ENCODE peak calls at places on chromosome 6, in ten cellular contexts. K, S, A, B, M, Y, Z, X, T and G are unnamed samples.

GRCh38 chr6:24273471-24273870 is 84.4 kb downstream of the DCDC2 start:
- DNase-seq in K (no peak), S (no peak), A (no peak), B (no peak), M (no peak), Y (no peak), Z (no peak), X (no peak), T (no peak), G (no peak)

GRCh38 chr6:22737331-22737730 is 168.0 kb downstream of the HDGFL1 start:
- DNase-seq in K (peak), S (peak), A (no peak), B (no peak), M (peak), Y (peak), Z (peak), X (no peak), T (no peak), G (no peak)

GRCh38 chr6:125041740-125042459 is 79.7 kb downstream of the RNF217 start:
- DNase-seq in K (no peak), S (no peak), A (no peak), B (no peak), M (no peak), Y (no peak), Z (no peak), X (no peak), T (no peak), G (no peak)

GRCh38 chr6:67458265-67458664 is 1176.8 kb upstream of the ADGRB3 start:
- DNase-seq in K (no peak), S (no peak), A (no peak), B (no peak), M (no peak), Y (no peak), Z (no peak), X (no peak), T (no peak), G (no peak)

GRCh38 chr6:139296927-139297326 is 5.1 kb upstream of the TXLNB start:
- DNase-seq in K (no peak), S (no peak), A (no peak), B (no peak), M (no peak), Y (no peak), Z (no peak), X (no peak), T (no peak), G (no peak)

GRCh38 chr6:161261325-161261724 is 12.5 kb downstream of the AGPAT4 start:
- DNase-seq in K (no peak), S (no peak), A (no peak), B (no peak), M (no peak), Y (no peak), Z (no peak), X (no peak), T (no peak), G (no peak)

GRCh38 chr6:30683137-30683979 is 3.1 kb downstream of the PPP1R18 start:
- DNase-seq in K (peak), S (peak), A (no peak), B (no peak), M (no peak), Y (no peak), Z (no peak), X (no peak), T (no peak), G (no peak)

GRCh38 chr6:125846292-125847024 is 55.7 kb downstream of the NCOA7 start:
- DNase-seq in K (no peak), S (no peak), A (no peak), B (no peak), M (no peak), Y (no peak), Z (no peak), X (peak), T (no peak), G (no peak)

GRCh38 chr6:5083813-5084191 is 1.3 kb upstream of the PPP1R3G start:
- DNase-seq in K (no peak), S (no peak), A (no peak), B (no peak), M (no peak), Y (no peak), Z (no peak), X (no peak), T (no peak), G (no peak)

GRCh38 chr6:82553863-82554531 is 190.4 kb downstream of the TPBG start:
- DNase-seq in K (no peak), S (no peak), A (no peak), B (no peak), M (no peak), Y (no peak), Z (no peak), X (no peak), T (no peak), G (no peak)

GRCh38 chr6:44009425-44010321 is 117.6 kb downstream of the MRPL14 start:
- DNase-seq in K (no peak), S (peak), A (peak), B (no peak), M (no peak), Y (no peak), Z (no peak), X (no peak), T (no peak), G (no peak)

GRCh38 chr6:31086788-31087440 is 25.5 kb downstream of the C6orf15 start:
- DNase-seq in K (no peak), S (no peak), A (no peak), B (no peak), M (no peak), Y (no peak), Z (no peak), X (no peak), T (no peak), G (no peak)

GRCh38 chr6:86154852-86155251 is 512.2 kb upstream of the SYNCRIP start:
- DNase-seq in K (no peak), S (no peak), A (no peak), B (no peak), M (no peak), Y (no peak), Z (no peak), X (no peak), T (no peak), G (no peak)

GRCh38 chr6:110826236-110827129 is 11.2 kb upstream of the CDK19 start:
- DNase-seq in K (no peak), S (peak), A (no peak), B (no peak), M (peak), Y (no peak), Z (no peak), X (no peak), T (no peak), G (no peak)

GRCh38 chr6:118216751-118217150 is 309.7 kb downstream of the SLC35F1 start:
- DNase-seq in K (no peak), S (no peak), A (no peak), B (no peak), M (no peak), Y (no peak), Z (no peak), X (no peak), T (no peak), G (no peak)

GRCh38 chr6:56798163-56798562 is 155.5 kb upstream of the DST start:
- DNase-seq in K (no peak), S (no peak), A (no peak), B (no peak), M (no peak), Y (no peak), Z (no peak), X (no peak), T (no peak), G (no peak)

GRCh38 chr6:81075974-81076373 is 676.5 kb downstream of the TENT5A start:
- DNase-seq in K (no peak), S (no peak), A (no peak), B (no peak), M (no peak), Y (no peak), Z (no peak), X (peak), T (no peak), G (no peak)

GRCh38 chr6:26607434-26608230 is 10.9 kb downstream of the ABT1 start:
- DNase-seq in K (no peak), S (no peak), A (peak), B (peak), M (peak), Y (peak), Z (peak), X (peak), T (no peak), G (no peak)

GRCh38 chr6:160750276-160750689 is 48.2 kb downstream of the PLG start:
- DNase-seq in K (no peak), S (no peak), A (no peak), B (peak), M (no peak), Y (peak), Z (no peak), X (peak), T (no peak), G (no peak)

GRCh38 chr6:30124391-30124790 is 11.5 kb upstream of the TRIM31 start:
- DNase-seq in K (no peak), S (no peak), A (no peak), B (no peak), M (no peak), Y (no peak), Z (no peak), X (no peak), T (peak), G (no peak)

GRCh38 chr6:150881911-150882481 is 16.5 kb downstream of the MTHFD1L start:
- DNase-seq in K (peak), S (peak), A (no peak), B (no peak), M (peak), Y (peak), Z (no peak), X (peak), T (no peak), G (peak)

GRCh38 chr6:6218246-6219085 is 102.0 kb downstream of the F13A1 start:
- DNase-seq in K (no peak), S (no peak), A (no peak), B (no peak), M (no peak), Y (peak), Z (no peak), X (no peak), T (no peak), G (no peak)

GRCh38 chr6:75438186-75438880 is 55.3 kb downstream of the FILIP1 start:
- DNase-seq in K (no peak), S (no peak), A (no peak), B (no peak), M (no peak), Y (no peak), Z (no peak), X (no peak), T (no peak), G (no peak)

GRCh38 chr6:139080255-139080920 is 51.8 kb downstream of the ABRACL start:
- DNase-seq in K (no peak), S (no peak), A (no peak), B (no peak), M (no peak), Y (no peak), Z (no peak), X (no peak), T (no peak), G (no peak)

GRCh38 chr6:4349323-4349722 is 213.9 kb upstream of the ECI2 start:
- DNase-seq in K (no peak), S (no peak), A (no peak), B (no peak), M (no peak), Y (no peak), Z (no peak), X (no peak), T (peak), G (no peak)

GRCh38 chr6:43376551-43376981 is 7.1 kb upstream of the ZNF318 start:
- DNase-seq in K (no peak), S (no peak), A (no peak), B (no peak), M (no peak), Y (no peak), Z (no peak), X (no peak), T (no peak), G (no peak)

GRCh38 chr6:70080443-70081062 is 214.2 kb downstream of the COL19A1 start:
- DNase-seq in K (no peak), S (no peak), A (no peak), B (no peak), M (no peak), Y (no peak), Z (no peak), X (no peak), T (no peak), G (no peak)

GRCh38 chr6:24931752-24932691 is 3.7 kb downstream of the RIPOR2 start:
- DNase-seq in K (no peak), S (no peak), A (no peak), B (no peak), M (no peak), Y (no peak), Z (no peak), X (no peak), T (no peak), G (no peak)

GRCh38 chr6:85756982-85757381 is 114.3 kb upstream of the SYNCRIP start:
- DNase-seq in K (no peak), S (no peak), A (no peak), B (no peak), M (no peak), Y (peak), Z (no peak), X (no peak), T (no peak), G (no peak)

GRCh38 chr6:15337584-15337981 is 91.7 kb downstream of the JARID2 start:
- DNase-seq in K (no peak), S (no peak), A (no peak), B (no peak), M (no peak), Y (no peak), Z (no peak), X (no peak), T (no peak), G (no peak)

GRCh38 chr6:33732819-33733218 is 13.9 kb downstream of the IP6K3 start:
- DNase-seq in K (no peak), S (no peak), A (no peak), B (no peak), M (no peak), Y (no peak), Z (no peak), X (no peak), T (no peak), G (no peak)

GRCh38 chr6:154414021-154414813 is 57.6 kb upstream of the IPCEF1 start:
- DNase-seq in K (no peak), S (no peak), A (no peak), B (no peak), M (no peak), Y (peak), Z (no peak), X (peak), T (no peak), G (no peak)

GRCh38 chr6:15250440-15251168 is 4.7 kb downstream of the JARID2 start:
- DNase-seq in K (no peak), S (no peak), A (no peak), B (no peak), M (no peak), Y (no peak), Z (no peak), X (no peak), T (no peak), G (no peak)

GRCh38 chr6:78324213-78324612 is 543.1 kb upstream of the IRAK1BP1 start:
- DNase-seq in K (no peak), S (no peak), A (no peak), B (no peak), M (no peak), Y (no peak), Z (no peak), X (no peak), T (no peak), G (no peak)

GRCh38 chr6:168333039-168333438 is 13.5 kb upstream of the DACT2 start:
- DNase-seq in K (no peak), S (no peak), A (no peak), B (peak), M (no peak), Y (peak), Z (peak), X (peak), T (no peak), G (no peak)

GRCh38 chr6:122033564-122034181 is 365.8 kb upstream of the HSF2 start:
- DNase-seq in K (no peak), S (no peak), A (no peak), B (peak), M (no peak), Y (peak), Z (no peak), X (peak), T (no peak), G (no peak)
- TF ChIP-seq EP300 in K (no peak), S (no peak), A (no peak), B (no peak), M (peak), Y (no peak), Z (no peak), X (no peak), T (no peak), G (no peak)

GRCh38 chr6:13572240-13572639 is 2.2 kb upstream of the SIRT5 start:
- DNase-seq in K (no peak), S (no peak), A (no peak), B (no peak), M (no peak), Y (no peak), Z (no peak), X (no peak), T (no peak), G (no peak)

GRCh38 chr6:13574149-13574570 is 241 bp upstream of the SIRT5 start:
- DNase-seq in K (peak), S (peak), A (peak), B (peak), M (peak), Y (peak), Z (peak), X (peak), T (peak), G (peak)

GRCh38 chr6:13574571-13575376 is at the start of gene SIRT5:
- DNase-seq in K (peak), S (peak), A (peak), B (peak), M (peak), Y (peak), Z (peak), X (peak), T (peak), G (peak)

GRCh38 chr6:13573669-13574110 is 711 bp upstream of the SIRT5 start:
- DNase-seq in K (peak), S (peak), A (peak), B (peak), M (no peak), Y (peak), Z (peak), X (peak), T (no peak), G (no peak)

GRCh38 chr6:13573255-13573654 is 1.1 kb upstream of the SIRT5 start:
- DNase-seq in K (no peak), S (no peak), A (no peak), B (no peak), M (no peak), Y (no peak), Z (no peak), X (no peak), T (no peak), G (no peak)
- H3K4me3 ChIP-seq in K (peak), S (peak), A (peak), B (peak), M (peak), Y (peak), Z (peak), X (peak), T (peak), G (peak)

GRCh38 chr6:41464481-41464880 is 81.7 kb upstream of the FOXP4 start:
- DNase-seq in K (no peak), S (no peak), A (no peak), B (no peak), M (no peak), Y (no peak), Z (no peak), X (no peak), T (no peak), G (no peak)
- TF ChIP-seq EP300 in K (no peak), S (no peak), A (no peak), B (no peak), M (no peak), Y (no peak), Z (no peak), X (no peak), T (no peak), G (no peak)

DNA sequence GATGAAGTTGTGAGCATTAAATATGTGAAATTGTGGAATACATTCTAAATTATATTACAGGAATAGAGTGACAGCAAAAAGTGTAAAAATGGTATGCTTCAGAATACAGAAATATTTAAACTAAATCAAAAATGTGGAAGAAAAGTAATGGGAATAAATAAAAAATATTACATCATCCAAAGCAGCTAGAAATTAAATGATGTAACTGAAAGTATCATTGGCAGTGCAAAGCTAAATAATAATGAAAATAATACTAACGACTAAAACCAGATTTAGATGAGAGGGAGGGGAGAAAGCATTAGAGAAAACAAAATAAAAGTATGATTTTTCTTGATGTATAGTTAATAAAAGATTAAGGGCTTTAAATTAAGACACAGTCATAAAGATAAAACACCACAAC is 1104.0 kb downstream of the EPHA7 start:
- DNase-seq in K (no peak), S (no peak), A (no peak), B (no peak), M (no peak), Y (no peak), Z (no peak), X (no peak), T (no peak), G (no peak)
- H3K4me3 ChIP-seq in K (no peak), S (no peak), A (no peak), B (no peak), M (no peak), Y (no peak), Z (no peak), X (no peak), T (no peak), G (no peak)

DNA sequence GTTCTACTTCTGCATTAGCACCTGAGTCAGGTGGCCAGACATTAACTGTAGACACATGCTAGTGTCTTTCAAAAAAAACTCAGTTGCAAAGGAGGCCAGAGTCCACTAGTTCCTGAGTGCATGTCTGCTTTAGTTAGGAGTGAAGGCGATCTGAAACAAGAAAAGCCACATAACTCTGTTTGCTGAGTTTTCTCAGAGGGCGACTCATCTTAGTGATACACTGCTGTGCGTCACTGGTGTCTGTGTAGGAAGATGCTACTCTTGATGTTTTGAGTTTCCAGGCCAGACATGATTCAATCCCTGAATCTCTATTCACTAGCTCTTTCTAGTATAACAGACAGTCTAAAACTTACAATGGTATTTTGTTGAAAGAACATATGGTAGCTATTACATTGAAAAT is 60.9 kb downstream of the GFRAL start:
- DNase-seq in K (no peak), S (no peak), A (no peak), B (no peak), M (no peak), Y (no peak), Z (no peak), X (no peak), T (no peak), G (no peak)
- TF ChIP-seq EP300 in K (no peak), S (no peak), A (no peak), B (no peak), M (no peak), Y (no peak), Z (no peak), X (no peak), T (no peak), G (no peak)

GRCh38 chr6:37503486-37503980 is 3.8 kb upstream of the CCDC167 start:
- DNase-seq in K (no peak), S (no peak), A (no peak), B (no peak), M (no peak), Y (no peak), Z (no peak), X (no peak), T (no peak), G (no peak)
- H3K4me3 ChIP-seq in K (no peak), S (no peak), A (no peak), B (no peak), M (no peak), Y (no peak), Z (no peak), X (no peak), T (no peak), G (no peak)

GRCh38 chr6:12769556-12770255 is 53.1 kb downstream of the PHACTR1 start:
- DNase-seq in K (no peak), S (no peak), A (no peak), B (no peak), M (no peak), Y (no peak), Z (no peak), X (no peak), T (no peak), G (no peak)
- TF ChIP-seq EP300 in K (no peak), S (no peak), A (no peak), B (no peak), M (no peak), Y (no peak), Z (no peak), X (no peak), T (no peak), G (no peak)

GRCh38 chr6:170394980-170395379 is 88.4 kb downstream of the FAM120B start:
- DNase-seq in K (no peak), S (no peak), A (no peak), B (no peak), M (no peak), Y (no peak), Z (no peak), X (no peak), T (no peak), G (no peak)
- H3K4me3 ChIP-seq in K (no peak), S (no peak), A (no peak), B (no peak), M (no peak), Y (no peak), Z (no peak), X (no peak), T (no peak), G (no peak)

DNA sequence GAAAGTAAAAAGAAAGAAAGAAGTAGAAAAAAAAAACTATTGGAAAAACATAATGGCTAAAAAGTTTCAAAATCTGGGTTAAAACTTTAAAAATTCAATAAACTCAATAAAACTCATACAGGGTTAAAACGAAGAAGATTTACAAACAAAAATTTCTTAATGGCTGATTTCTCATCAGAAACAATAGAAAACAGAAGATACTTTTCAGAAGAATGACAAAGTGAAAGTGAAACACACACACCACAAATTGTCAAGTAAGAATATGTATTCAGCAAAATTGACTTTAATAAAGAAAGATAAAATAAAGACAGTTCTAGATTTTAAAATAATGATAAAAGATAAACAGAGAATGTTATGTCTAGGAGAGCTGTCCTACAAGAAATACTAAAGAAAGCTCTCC is 618.9 kb upstream of the GJE1 start:
- DNase-seq in K (no peak), S (no peak), A (no peak), B (no peak), M (no peak), Y (no peak), Z (no peak), X (no peak), T (no peak), G (no peak)
- TF ChIP-seq EP300 in K (no peak), S (no peak), A (no peak), B (no peak), M (no peak), Y (no peak), Z (no peak), X (no peak), T (no peak), G (no peak)